ENCODE peak calls at places on chromosomes 4 and X, in five cellular contexts. K is fibroblast of mammary gland, Y is HCT116, O is activated B cell treated with CpG ODN at 0.5 μM for 24 hours, S is H9. I is an unnamed sample.

GRCh38 chr4:25076625-25077413 is 46.1 kb upstream of the LGI2 start:
- DNase-seq in K (no peak), Y (no peak), O (no peak), S (no peak), I (no peak)

GRCh38 chr4:112562254-112562653 is 46.3 kb upstream of the NEUROG2 start:
- DNase-seq in K (no peak), Y (no peak), O (no peak), S (no peak), I (no peak)

GRCh38 chrX:56232221-56233082 is at the start of gene KLF8:
- DNase-seq in K (peak; percentile 15), Y (peak; percentile 8), O (peak; percentile 25), S (peak; percentile 77), I (no peak)

GRCh38 chr4:74111990-74112389 is 13.0 kb upstream of the CXCL2 start:
- DNase-seq in K (peak; percentile 88), Y (no peak), O (no peak), S (peak; percentile 34), I (no peak)

GRCh38 chr4:168664242-168664897 is 167.5 kb downstream of the PALLD start:
- DNase-seq in K (no peak), Y (no peak), O (no peak), S (no peak), I (no peak)

GRCh38 chr4:87073570-87074470 is 139.0 kb downstream of the AFF1 start:
- DNase-seq in K (no peak), Y (no peak), O (peak; percentile 35), S (no peak), I (no peak)

GRCh38 chr4:26105815-26106699 is 192.0 kb downstream of the SMIM20 start:
- DNase-seq in K (peak; percentile 83), Y (peak; percentile 28), O (no peak), S (no peak), I (no peak)

GRCh38 chr4:6617246-6617645 is 23.2 kb upstream of the MRFAP1 start:
- DNase-seq in K (no peak), Y (no peak), O (no peak), S (no peak), I (peak; percentile 28)

GRCh38 chr4:94468093-94468492 is 16.4 kb downstream of the PDLIM5 start:
- DNase-seq in K (no peak), Y (no peak), O (no peak), S (no peak), I (no peak)

GRCh38 chr4:182221987-182222386 is 21.2 kb upstream of the TENM3 start:
- DNase-seq in K (no peak), Y (no peak), O (no peak), S (no peak), I (no peak)

GRCh38 chrX:121746105-121746504 is 698.7 kb downstream of the GLUD2 start:
- DNase-seq in K (no peak), Y (no peak), O (no peak), S (no peak), I (no peak)

GRCh38 chrX:115912372-115912897 is 258.1 kb upstream of the AGTR2 start:
- DNase-seq in K (peak; percentile 12), Y (no peak), O (no peak), S (peak; percentile 62), I (no peak)

GRCh38 chr4:176902710-176903323 is 110.1 kb upstream of the VEGFC start:
- DNase-seq in K (peak; percentile 94), Y (no peak), O (no peak), S (no peak), I (no peak)

GRCh38 chr4:165288639-165289428 is 38.6 kb upstream of the MSMO1 start:
- DNase-seq in K (peak; percentile 79), Y (no peak), O (no peak), S (no peak), I (no peak)

GRCh38 chrX:133838761-133839676 is 146.4 kb downstream of the GPC3 start:
- DNase-seq in K (peak; percentile 45), Y (peak; percentile 3), O (no peak), S (peak; percentile 43), I (no peak)

GRCh38 chr4:3703677-3704521 is 62.3 kb upstream of the ADRA2C start:
- DNase-seq in K (no peak), Y (no peak), O (no peak), S (no peak), I (peak; percentile 16)

GRCh38 chr4:44447563-44448504 is 775 bp downstream of the KCTD8 start:
- DNase-seq in K (peak; percentile 2), Y (no peak), O (peak; percentile 15), S (peak; percentile 70), I (no peak)

GRCh38 chr4:115927382-115927781 is 814.0 kb upstream of the NDST4 start:
- DNase-seq in K (no peak), Y (no peak), O (no peak), S (no peak), I (no peak)

DNA sequence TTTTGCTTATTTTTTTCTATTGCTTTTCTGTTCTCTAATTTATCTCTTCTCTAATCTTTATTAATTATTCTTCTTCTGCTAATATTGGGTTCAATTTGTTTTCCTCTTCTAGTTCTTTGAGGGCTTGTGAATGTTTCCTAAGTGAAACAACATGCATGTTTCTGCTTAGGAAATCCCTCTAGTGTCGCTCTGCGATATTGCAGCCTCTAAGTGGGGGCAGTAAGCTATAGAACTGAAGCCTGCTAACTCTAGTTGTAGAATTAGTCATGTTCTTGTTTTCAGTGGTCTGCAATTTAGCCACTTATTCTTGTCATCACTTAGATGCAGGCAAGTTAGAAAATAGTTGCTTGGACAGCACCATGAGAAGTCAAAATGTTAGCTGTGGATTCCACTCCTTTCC is 222.6 kb downstream of the SPIN4 start:
- DNase-seq in K (peak; percentile 22), Y (peak; percentile 16), O (no peak), S (no peak), I (no peak)
- TF ChIP-seq CTCF in K (peak; percentile 46), Y (no peak), O (no peak), S (peak; percentile 57), I (peak; percentile 9)

DNA sequence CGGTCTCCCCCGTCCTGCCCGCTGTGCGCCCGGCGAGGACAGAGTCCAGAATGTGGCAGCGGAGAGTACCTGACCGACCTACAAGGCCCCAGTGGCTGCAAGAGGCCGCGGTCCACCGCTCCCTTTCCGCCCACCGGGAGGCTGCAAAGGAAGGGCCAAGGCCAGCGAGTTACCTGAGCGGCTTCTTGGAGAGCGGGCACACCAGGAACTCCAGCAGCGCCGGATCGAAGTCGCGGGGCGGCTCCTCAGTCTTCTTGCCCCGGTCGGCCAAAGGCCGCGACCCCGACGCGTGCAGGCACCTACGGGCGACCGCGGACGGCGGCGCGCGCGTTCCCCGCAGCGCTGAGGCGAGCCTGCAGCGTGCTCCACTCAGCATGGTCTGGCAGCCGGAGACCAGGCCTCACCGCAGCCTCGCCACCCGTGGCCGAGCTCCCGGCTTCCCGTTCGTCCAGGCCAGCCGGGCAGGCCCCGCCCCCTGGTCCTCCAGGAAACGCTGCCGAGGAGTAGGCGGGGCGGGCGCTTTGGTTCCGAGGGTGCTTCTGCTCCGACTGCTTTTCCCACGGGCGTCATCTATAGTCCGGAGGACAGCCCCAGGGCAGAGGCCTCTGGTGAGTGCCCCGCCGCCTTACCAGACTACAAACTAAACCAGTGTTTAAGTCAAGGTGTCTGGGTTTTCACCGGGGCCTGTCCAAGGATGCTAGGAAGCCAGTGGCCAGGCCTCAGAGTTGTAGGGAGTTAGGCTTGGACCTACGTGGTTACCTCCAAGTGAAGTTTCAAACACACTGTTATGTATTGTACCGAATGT is at the start of gene PYURF:
- DNase-seq in K (peak; percentile 92), Y (peak; percentile 71), O (peak; percentile 72), S (peak; percentile 97), I (peak; percentile 78)
- TF ChIP-seq CTCF in K (no peak), Y (no peak), O (no peak), S (no peak), I (no peak)

GRCh38 chr4:10891866-10892265 is 207.3 kb upstream of the CLNK start:
- DNase-seq in K (no peak), Y (no peak), O (no peak), S (no peak), I (no peak)

GRCh38 chr4:10889819-10890218 is 205.3 kb upstream of the CLNK start:
- DNase-seq in K (no peak), Y (no peak), O (no peak), S (no peak), I (no peak)

GRCh38 chr4:10897076-10897475 is 212.5 kb upstream of the CLNK start:
- DNase-seq in K (no peak), Y (no peak), O (no peak), S (no peak), I (no peak)

GRCh38 chr4:10898072-10898471 is 213.5 kb upstream of the CLNK start:
- DNase-seq in K (no peak), Y (no peak), O (no peak), S (no peak), I (no peak)

GRCh38 chr4:10893417-10893816 is 208.8 kb upstream of the CLNK start:
- DNase-seq in K (no peak), Y (no peak), O (no peak), S (peak; percentile 32), I (no peak)
- TF ChIP-seq CTCF in K (peak; percentile 30), Y (peak; percentile 6), O (no peak), S (peak; percentile 71), I (peak; percentile 24)

GRCh38 chrX:124211312-124211942 is 121.0 kb upstream of the TEX13D start:
- DNase-seq in K (peak; percentile 30), Y (peak; percentile 8), O (no peak), S (no peak), I (no peak)
- TF ChIP-seq CTCF in K (peak; percentile 60), Y (peak; percentile 22), O (no peak), S (peak; percentile 79), I (peak; percentile 58)

GRCh38 chrX:155864655-155865054 is 16.5 kb upstream of the VAMP7 start:
- DNase-seq in K (peak; percentile 14), Y (no peak), O (no peak), S (no peak), I (no peak)
- TF ChIP-seq CTCF in K (peak; percentile 30), Y (no peak), O (no peak), S (peak; percentile 39), I (no peak)